ENCODE peak calls at places on chromosomes 1 and 21, in nine cellular contexts. F is H7; U is stimulated activated CD8-positive, alpha-beta memory T cell treated with anti-CD3 and anti-CD28 coated beads, Interleukin-4, amount 100 ng/mL, for 48 hours; V is left kidney; E is left ventricle myocardium inferior; T is GM19239; W is NCI-H1694 treated with DMSO at 0.1 percent for 48 hours; K is breast epithelium; C is EH. Y is an unnamed sample.

GRCh38 chr1:110123224-110123623 is 11.0 kb downstream of the UBL4B start:
- DNase-seq in F (no peak), U (no peak), V (no peak), E (no peak), T (no peak), W (no peak), K (no peak), C (peak; percentile 84), Y (no peak)

GRCh38 chr1:226082959-226083302 is 20.4 kb downstream of the H3-3A start:
- DNase-seq in F (no peak), U (no peak), V (peak; percentile 80), E (peak; percentile 69), T (peak; percentile 21), W (no peak), K (peak; percentile 58), C (peak; percentile 70), Y (no peak)

GRCh38 chr21:29091032-29091431 is 17.6 kb upstream of the CCT8 start:
- DNase-seq in F (no peak), U (no peak), V (no peak), E (no peak), T (no peak), W (no peak), K (no peak), C (peak; percentile 88), Y (no peak)

GRCh38 chr1:221284028-221284427 is 404.8 kb downstream of the HLX start:
- DNase-seq in F (no peak), U (no peak), V (peak; percentile 75), E (no peak), T (no peak), W (no peak), K (no peak), C (peak; percentile 68), Y (no peak)

GRCh38 chr1:162541619-162542141 is 19.8 kb upstream of the UAP1 start:
- DNase-seq in F (no peak), U (no peak), V (no peak), E (peak; percentile 52), T (no peak), W (no peak), K (no peak), C (peak; percentile 99), Y (no peak)

GRCh38 chr1:35876988-35877387 is 6.0 kb upstream of the AGO1 start:
- DNase-seq in F (peak; percentile 60), U (no peak), V (peak; percentile 73), E (no peak), T (no peak), W (no peak), K (no peak), C (peak; percentile 56), Y (no peak)

GRCh38 chr1:87333692-87334347 is 5.1 kb downstream of the LMO4 start:
- DNase-seq in F (no peak), U (no peak), V (no peak), E (no peak), T (no peak), W (no peak), K (no peak), C (no peak), Y (peak; percentile 59)

GRCh38 chr1:206833131-206833530 is 32.3 kb upstream of the IL20 start:
- DNase-seq in F (no peak), U (no peak), V (peak; percentile 72), E (no peak), T (no peak), W (no peak), K (no peak), C (no peak), Y (no peak)

GRCh38 chr1:178498896-178499675 is 2.3 kb upstream of the CLEC20A start:
- DNase-seq in F (peak; percentile 61), U (no peak), V (no peak), E (no peak), T (no peak), W (no peak), K (no peak), C (no peak), Y (no peak)